ENCODE peak calls at places on chromosomes 11 and 22, in six cellular contexts. L is tibial nerve, I is A549, Z is NCI-H1048, M is sigmoid colon, J is SJCRH30. G is an unnamed sample.

GRCh38 chr11:76770642-76771445 is 12.3 kb upstream of the TSKU start:
- DNase-seq in L (peak), I (peak), Z (no peak), M (peak), J (peak), G (peak)

GRCh38 chr22:20509344-20510047 is 2.1 kb downstream of the MED15 start:
- DNase-seq in L (peak), I (peak), Z (no peak), M (peak), J (peak), G (peak)

GRCh38 chr11:75585271-75585670 is 23.2 kb downstream of the SERPINH1 start:
- DNase-seq in L (no peak), I (no peak), Z (no peak), M (no peak), J (no peak), G (no peak)

GRCh38 chr11:27370374-27370773 is 7.4 kb upstream of the CCDC34 start:
- DNase-seq in L (no peak), I (no peak), Z (no peak), M (no peak), J (peak), G (no peak)

GRCh38 chr11:103673773-103674172 is 362.7 kb upstream of the DDI1 start:
- DNase-seq in L (no peak), I (peak), Z (no peak), M (no peak), J (no peak), G (no peak)

GRCh38 chr11:129292768-129293167 is 82.9 kb upstream of the BARX2 start:
- DNase-seq in L (no peak), I (no peak), Z (no peak), M (no peak), J (no peak), G (no peak)

GRCh38 chr11:74288911-74289310 is 22.5 kb downstream of the P4HA3 start:
- DNase-seq in L (no peak), I (no peak), Z (no peak), M (no peak), J (no peak), G (no peak)

GRCh38 chr11:114914231-114915005 is 236.1 kb downstream of the NXPE2 start:
- DNase-seq in L (no peak), I (no peak), Z (no peak), M (no peak), J (no peak), G (no peak)

GRCh38 chr11:24794064-24794463 is 297.2 kb downstream of the LUZP2 start:
- DNase-seq in L (no peak), I (no peak), Z (no peak), M (no peak), J (no peak), G (no peak)

GRCh38 chr11:1205121-1205986 is 17.5 kb upstream of the MUC5B start:
- DNase-seq in L (no peak), I (no peak), Z (no peak), M (peak), J (no peak), G (peak)

GRCh38 chr11:31810779-31811647 is at the start of gene PAX6:
- DNase-seq in L (no peak), I (peak), Z (peak), M (peak), J (peak), G (no peak)

GRCh38 chr11:8429483-8429882 is 164.5 kb downstream of the STK33 start:
- DNase-seq in L (no peak), I (no peak), Z (no peak), M (no peak), J (no peak), G (no peak)

GRCh38 chr22:19873960-19874306 is 19.3 kb upstream of the GNB1L start:
- DNase-seq in L (no peak), I (no peak), Z (no peak), M (no peak), J (no peak), G (peak)

GRCh38 chr11:71155846-71156245 is 96.5 kb downstream of the SHANK2 start:
- DNase-seq in L (no peak), I (no peak), Z (no peak), M (no peak), J (no peak), G (peak)

GRCh38 chr22:47301820-47302475 is 539.5 kb downstream of the TBC1D22A start:
- DNase-seq in L (no peak), I (no peak), Z (no peak), M (no peak), J (no peak), G (peak)

GRCh38 chr22:32100711-32101110 is 57.6 kb downstream of the SLC5A1 start:
- DNase-seq in L (no peak), I (no peak), Z (no peak), M (no peak), J (no peak), G (no peak)

GRCh38 chr11:114301088-114301487 is 4.9 kb downstream of the NNMT start:
- DNase-seq in L (no peak), I (no peak), Z (no peak), M (no peak), J (no peak), G (no peak)

GRCh38 chr11:93614111-93614784 is 47.2 kb upstream of the CEP295 start:
- DNase-seq in L (no peak), I (peak), Z (no peak), M (no peak), J (peak), G (no peak)

GRCh38 chr11:120248551-120249278 is 8.8 kb downstream of the POU2F3 start:
- DNase-seq in L (no peak), I (no peak), Z (no peak), M (no peak), J (no peak), G (no peak)

GRCh38 chr22:16824718-16825687 is at the start of gene XKR3:
- DNase-seq in L (no peak), I (no peak), Z (no peak), M (no peak), J (no peak), G (no peak)

GRCh38 chr11:15194671-15195415 is 80.1 kb downstream of the INSC start:
- DNase-seq in L (no peak), I (no peak), Z (no peak), M (no peak), J (no peak), G (no peak)